ENCODE peak calls at places on chromosomes 11 and 22, in four cellular contexts. D, X, O and E are unnamed samples. For H3K4me1, the result is how much of the 10 kb centered on the place peaks cover.

GRCh38 chr11:59822989-59823566 is 12.5 kb upstream of the MRPL16 start:
- DNase-seq in D (no peak), X (peak), O (no peak), E (peak)

GRCh38 chr11:125274309-125274708 is 109.8 kb downstream of the PKNOX2 start:
- DNase-seq in D (no peak), X (no peak), O (no peak), E (no peak)

GRCh38 chr22:22086501-22087158 is 104.0 kb upstream of the TOP3B start:
- DNase-seq in D (no peak), X (no peak), O (peak), E (no peak)

GRCh38 chr22:17843189-17843588 is 68.9 kb upstream of the BID start:
- DNase-seq in D (no peak), X (no peak), O (no peak), E (no peak)

GRCh38 chr11:65316311-65316978 is 1.8 kb downstream of the CDC42EP2 start:
- DNase-seq in D (peak), X (peak), O (no peak), E (no peak)

GRCh38 chr11:77725433-77725832 is 87.8 kb upstream of the CLNS1A start:
- DNase-seq in D (no peak), X (no peak), O (no peak), E (no peak)

GRCh38 chr11:119356349-119357031 is 10.0 kb upstream of the MFRP start:
- DNase-seq in D (peak), X (peak), O (peak), E (peak)

GRCh38 chr22:25148149-25148691 is 51.4 kb upstream of the CRYBB3 start:
- DNase-seq in D (peak), X (peak), O (no peak), E (peak)

GRCh38 chr11:126392638-126393023 is 37.1 kb downstream of the ST3GAL4 start:
- DNase-seq in D (no peak), X (no peak), O (no peak), E (no peak)

GRCh38 chr11:17273668-17274321 is 2.7 kb upstream of the NUCB2 start:
- DNase-seq in D (no peak), X (no peak), O (no peak), E (no peak)

GRCh38 chr11:71446942-71447688 is 1.1 kb downstream of the DHCR7 start:
- DNase-seq in D (no peak), X (peak), O (no peak), E (peak)

GRCh38 chr11:1563149-1563638 is 8.9 kb downstream of the DUSP8 start:
- DNase-seq in D (no peak), X (no peak), O (no peak), E (no peak)

GRCh38 chr11:62340269-62340901 is 3.1 kb downstream of the ASRGL1 start:
- DNase-seq in D (peak), X (peak), O (peak), E (peak)

GRCh38 chr22:45185718-45186511 is 22.2 kb downstream of the NUP50 start:
- DNase-seq in D (no peak), X (no peak), O (no peak), E (no peak)

GRCh38 chr11:44190883-44191230 is 95.4 kb downstream of the EXT2 start:
- DNase-seq in D (no peak), X (no peak), O (no peak), E (no peak)

GRCh38 chr11:70029115-70029830 is 48.8 kb upstream of the ANO1 start:
- DNase-seq in D (no peak), X (no peak), O (no peak), E (no peak)

GRCh38 chr11:120384476-120384875 is 48.3 kb downstream of the ARHGEF12 start:
- DNase-seq in D (no peak), X (no peak), O (no peak), E (no peak)

GRCh38 chr11:112477929-112478317 is 217.3 kb upstream of the PLET1 start:
- DNase-seq in D (no peak), X (no peak), O (no peak), E (no peak)

GRCh38 chr11:16280256-16280682 is 76.1 kb downstream of the SOX6 start:
- DNase-seq in D (no peak), X (peak), O (no peak), E (no peak)

GRCh38 chr11:119066481-119066880 is 1.1 kb upstream of the VPS11 start:
- DNase-seq in D (no peak), X (no peak), O (no peak), E (no peak)

GRCh38 chr11:10664005-10664404 is 29.6 kb downstream of the IRAG1 start:
- DNase-seq in D (no peak), X (no peak), O (no peak), E (no peak)

GRCh38 chr11:133133053-133133452 is 399.2 kb downstream of the OPCML start:
- DNase-seq in D (no peak), X (no peak), O (no peak), E (no peak)

GRCh38 chr11:61018059-61018458 is 46.6 kb downstream of the CD6 start:
- DNase-seq in D (no peak), X (no peak), O (no peak), E (no peak)

GRCh38 chr22:19891350-19892248 is 36.9 kb upstream of the GNB1L start:
- DNase-seq in D (peak), X (no peak), O (no peak), E (no peak)

GRCh38 chr22:37618674-37619073 is 10.0 kb downstream of the GGA1 start:
- DNase-seq in D (no peak), X (no peak), O (no peak), E (no peak)

GRCh38 chr11:119759324-119759723 is 30.3 kb upstream of the NECTIN1 start:
- DNase-seq in D (no peak), X (no peak), O (peak), E (no peak)

GRCh38 chr11:43358308-43358669 is 431 bp upstream of the TTC17 start:
- DNase-seq in D (no peak), X (no peak), O (no peak), E (no peak)

GRCh38 chr11:6319879-6320410 is 356 bp downstream of the CAVIN3 start:
- DNase-seq in D (peak), X (peak), O (peak), E (peak)

GRCh38 chr11:62752177-62752785 is 1.7 kb downstream of the ZBTB3 start:
- DNase-seq in D (no peak), X (no peak), O (no peak), E (no peak)

GRCh38 chr11:122803306-122803705 is 35.0 kb upstream of the CRTAM start:
- DNase-seq in D (no peak), X (no peak), O (no peak), E (no peak)

GRCh38 chr11:10067629-10068300 is 226.3 kb downstream of the SBF2 start:
- DNase-seq in D (no peak), X (no peak), O (no peak), E (no peak)

GRCh38 chr11:94271885-94272372 is 32.5 kb upstream of the IZUMO1R start:
- DNase-seq in D (no peak), X (no peak), O (no peak), E (no peak)

GRCh38 chr11:108518581-108518980 is 20.4 kb upstream of the POGLUT3 start:
- DNase-seq in D (no peak), X (no peak), O (no peak), E (no peak)
- H3K4me1 ChIP-seq in D (under half), X (under half), O (under half), E (under half)

DNA sequence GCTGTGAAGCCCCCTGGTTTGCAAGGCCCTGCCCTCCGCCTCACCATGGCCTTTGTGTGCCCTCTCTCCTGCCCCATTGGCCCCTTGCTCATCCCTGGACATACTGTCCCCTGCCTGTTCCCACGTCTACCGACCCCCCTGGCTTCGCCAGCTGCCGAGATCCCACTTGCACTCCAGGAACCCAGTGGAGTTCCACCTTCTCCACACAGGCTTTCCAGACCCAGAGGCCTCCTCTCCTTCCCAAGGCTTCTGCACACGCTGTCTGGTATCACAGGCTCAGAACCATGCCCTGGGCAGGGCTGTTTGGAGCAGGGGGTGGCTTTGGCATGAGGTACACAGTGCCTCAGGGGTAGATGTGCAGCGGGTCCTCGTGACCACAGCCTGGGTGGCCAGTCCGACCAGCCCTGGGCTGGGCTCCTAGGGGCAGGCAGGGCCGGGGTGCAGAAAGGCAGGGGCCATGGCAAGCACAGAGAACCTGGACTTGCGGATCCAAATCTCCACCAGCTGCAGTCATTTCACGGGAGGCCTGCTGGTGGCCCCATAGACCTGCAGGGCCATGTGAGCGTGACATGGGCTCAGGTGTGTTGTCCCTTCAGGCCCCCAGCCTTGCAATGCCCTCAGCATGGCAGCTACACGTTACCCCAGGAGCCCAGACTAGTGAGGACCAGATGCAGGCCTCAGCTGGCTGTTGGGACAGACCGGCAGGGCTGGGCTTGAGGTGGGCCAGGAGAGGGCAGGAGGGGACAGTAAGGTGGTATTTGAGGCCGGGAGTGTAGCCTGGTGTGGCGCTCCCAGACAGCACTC is 9.5 kb downstream of the GRK2 start:
- DNase-seq in D (no peak), X (no peak), O (peak), E (no peak)
- H3K4me1 ChIP-seq in D (under half), X (half or more), O (half or more), E (half or more)

GRCh38 chr11:117861151-117862018 is 15.1 kb downstream of the FXYD6 start:
- DNase-seq in D (peak), X (no peak), O (no peak), E (no peak)
- H3K4me1 ChIP-seq in D (under half), X (under half), O (under half), E (under half)

GRCh38 chr11:82896183-82896582 is 4.0 kb downstream of the PRCP start:
- DNase-seq in D (no peak), X (no peak), O (no peak), E (no peak)
- H3K4me1 ChIP-seq in D (under half), X (under half), O (half or more), E (under half)